ENCODE peak calls at places on chromosomes 6 and 20, in six cellular contexts. D, R, H, Y, O and X are unnamed samples.

GRCh38 chr6:141551318-141551717 is 581.4 kb upstream of the GJE1 start:
- DNase-seq in Y (no peak), D (no peak), O (no peak), R (no peak), H (no peak), X (no peak)

GRCh38 chr6:69578366-69578890 is 218.4 kb downstream of the LMBRD1 start:
- DNase-seq in R (no peak), Y (no peak), O (no peak), H (no peak), D (no peak), X (no peak)

GRCh38 chr6:158262755-158263154 is 49.5 kb upstream of the TULP4 start:
- DNase-seq in R (no peak), H (no peak), D (no peak), Y (no peak), O (no peak), X (no peak)

GRCh38 chr20:1813101-1813529 is 82.1 kb upstream of the SIRPA start:
- DNase-seq in D (no peak), R (no peak), H (no peak), Y (peak; percentile 60), O (peak; percentile 67), X (no peak)

GRCh38 chr6:106370639-106371038 is 10.1 kb downstream of the CRYBG1 start:
- DNase-seq in Y (no peak), H (no peak), O (no peak), R (no peak), D (no peak), X (no peak)

GRCh38 chr6:83193747-83194582 is 808 bp downstream of the RWDD2A start:
- DNase-seq in Y (peak; percentile 51), R (no peak), D (peak; percentile 87), O (peak; percentile 29), H (peak; percentile 66), X (peak; percentile 66)

GRCh38 chr6:123742626-123743025 is 61.0 kb upstream of the NKAIN2 start:
- DNase-seq in O (no peak), H (no peak), Y (no peak), D (no peak), R (no peak), X (no peak)

GRCh38 chr6:27279513-27280063 is 32.1 kb downstream of the PRSS16 start:
- DNase-seq in Y (no peak), O (no peak), D (no peak), R (no peak), H (no peak), X (no peak)

GRCh38 chr6:35299674-35300073 is 2.1 kb downstream of the DEF6 start:
- DNase-seq in D (no peak), O (peak; percentile 36), H (peak; percentile 61), R (peak; percentile 87), Y (no peak), X (peak; percentile 67)

GRCh38 chr20:8578191-8578690 is 446.2 kb downstream of the PLCB1 start:
- DNase-seq in Y (no peak), H (no peak), O (no peak), D (no peak), R (no peak), X (no peak)

GRCh38 chr6:53527249-53527765 is 17.6 kb downstream of the GCLC start:
- DNase-seq in Y (no peak), D (no peak), O (no peak), H (no peak), R (no peak), X (no peak)

GRCh38 chr20:13960525-13960924 is 29.9 kb downstream of the SEL1L2 start:
- DNase-seq in D (no peak), O (no peak), R (no peak), Y (no peak), H (no peak), X (no peak)

GRCh38 chr6:111159628-111160027 is 72.3 kb downstream of the SLC16A10 start:
- DNase-seq in R (no peak), Y (no peak), O (no peak), D (no peak), H (no peak), X (no peak)

GRCh38 chr6:166584813-166585429 is 1.6 kb downstream of the RAMACL start:
- DNase-seq in R (no peak), O (no peak), H (no peak), D (no peak), Y (no peak), X (no peak)

GRCh38 chr6:136089885-136090284 is 160.2 kb downstream of the MTFR2 start:
- DNase-seq in H (no peak), Y (no peak), R (no peak), D (no peak), O (no peak), X (no peak)

GRCh38 chr6:20319520-20320357 is 81.9 kb upstream of the E2F3 start:
- DNase-seq in O (no peak), Y (peak; percentile 40), R (no peak), D (no peak), H (peak; percentile 64), X (peak; percentile 70)

GRCh38 chr6:108549241-108549640 is 11.5 kb upstream of the FOXO3 start:
- DNase-seq in D (no peak), O (no peak), Y (no peak), R (no peak), H (no peak), X (no peak)

GRCh38 chr6:146892283-146892612 is 293.5 kb downstream of the ADGB start:
- DNase-seq in D (no peak), H (no peak), O (no peak), Y (no peak), R (no peak), X (no peak)

GRCh38 chr6:145904878-145905277 is 59.3 kb downstream of the SHPRH start:
- DNase-seq in D (no peak), H (no peak), O (no peak), Y (no peak), R (peak; percentile 70), X (no peak)

GRCh38 chr20:23445596-23446217 is 6.2 kb downstream of the CSTL1 start:
- DNase-seq in D (no peak), O (no peak), R (no peak), H (no peak), Y (no peak), X (no peak)

GRCh38 chr6:72182337-72183246 is 296.2 kb downstream of the RIMS1 start:
- DNase-seq in D (peak; percentile 59), Y (peak; percentile 77), R (no peak), H (peak; percentile 68), O (no peak), X (peak; percentile 70)

DNA sequence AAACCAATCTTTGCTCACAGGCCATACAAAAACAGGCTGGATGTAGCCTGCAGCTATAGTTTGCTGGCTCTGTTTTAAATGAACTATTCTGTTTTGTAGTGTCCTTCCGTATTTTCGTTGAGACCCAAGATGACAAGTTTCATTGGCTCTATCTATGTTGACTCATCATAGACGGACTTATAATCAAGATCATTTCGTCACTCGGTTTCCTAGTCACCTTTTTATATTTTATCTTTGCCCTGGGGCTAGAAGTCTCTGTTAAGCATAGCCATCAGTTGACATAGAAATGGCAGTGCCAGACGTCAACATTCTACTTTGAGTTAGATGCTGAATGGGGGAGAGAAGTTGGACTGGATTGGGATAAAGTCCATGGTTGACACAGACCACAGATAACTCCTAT is 4.8 kb downstream of the PLEKHG1 start:
- DNase-seq in O (no peak), Y (no peak), D (no peak), R (no peak), H (no peak), X (no peak)
- H3K4me1 ChIP-seq in O (peaks cover 33% of the 10 kb centered on the region), Y (no peaks in the 10 kb centered on the region), D (no peaks in the 10 kb centered on the region), R (peaks cover 84% of the 10 kb centered on the region), H (peaks cover 11% of the 10 kb centered on the region), X (peaks cover 11% of the 10 kb centered on the region)

GRCh38 chr20:50101900-50102299 is 11.1 kb downstream of the UBE2V1 start:
- DNase-seq in H (no peak), Y (no peak), D (no peak), O (no peak), R (peak; percentile 63), X (no peak)
- H3K36me3 ChIP-seq in H (no peaks in the 10 kb centered on the region), Y (no peaks in the 10 kb centered on the region), D (peaks cover 21% of the 10 kb centered on the region), O (peaks cover 15% of the 10 kb centered on the region), R (peaks cover 2% of the 10 kb centered on the region), X (peaks cover 7% of the 10 kb centered on the region)

DNA sequence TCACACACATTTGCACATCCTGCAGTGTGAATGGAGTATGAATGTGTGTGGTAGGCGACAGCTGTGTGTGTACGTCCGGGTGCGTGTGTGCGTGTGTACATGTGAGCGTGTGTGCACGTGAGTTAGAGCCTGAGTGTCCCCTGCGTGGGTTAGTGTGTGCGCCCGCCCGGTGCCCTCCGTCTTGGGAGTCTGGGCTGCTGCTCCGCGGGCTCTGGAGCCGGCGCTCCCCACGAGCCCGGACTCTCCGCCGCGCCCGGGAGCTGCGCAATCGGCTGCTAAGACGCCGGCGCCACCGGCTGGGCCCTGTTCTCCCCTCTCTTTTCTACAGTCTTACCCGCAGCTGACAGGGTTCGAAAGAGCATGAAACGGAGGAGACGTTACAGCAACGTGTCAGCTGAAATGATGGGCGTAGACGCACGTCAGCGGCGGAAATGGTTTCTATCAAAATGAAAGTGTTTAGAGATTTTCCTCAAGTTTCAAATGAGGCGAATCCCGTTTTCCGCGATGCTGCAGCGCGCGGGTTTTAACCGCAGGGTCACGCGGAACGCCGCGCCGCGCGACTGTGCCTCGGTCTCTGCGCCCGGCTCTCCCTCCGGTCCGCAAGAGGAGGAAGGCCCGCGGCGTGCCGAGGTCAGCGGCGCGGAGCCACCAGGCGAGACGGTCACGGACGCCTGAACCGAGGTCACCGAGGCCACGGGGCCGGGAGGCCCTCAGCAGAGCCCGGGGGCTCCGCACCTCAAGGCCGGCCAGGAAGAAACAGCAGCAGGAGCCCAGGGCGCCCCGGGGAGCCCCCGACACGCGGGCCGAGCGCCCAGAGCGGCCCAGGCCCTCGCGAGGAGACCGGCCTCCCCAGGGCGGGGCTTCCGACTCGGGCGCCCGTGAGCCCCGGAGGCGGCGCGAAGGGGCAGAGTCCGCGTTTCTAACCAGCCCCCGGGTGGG is 95.3 kb upstream of the BHLHE23 start:
- DNase-seq in O (peak; percentile 33), R (no peak), Y (peak; percentile 39), D (peak; percentile 67), H (peak; percentile 34), X (peak; percentile 51)
- H3K4me1 ChIP-seq in O (peaks cover 3% of the 10 kb centered on the region), R (no peaks in the 10 kb centered on the region), Y (peaks cover 22% of the 10 kb centered on the region), D (no peaks in the 10 kb centered on the region), H (peaks cover 4% of the 10 kb centered on the region), X (no peaks in the 10 kb centered on the region)

GRCh38 chr20:6114696-6115095 is 8.1 kb downstream of the FERMT1 start:
- DNase-seq in H (no peak), D (no peak), Y (no peak), R (no peak), O (no peak), X (no peak)
- H3K36me3 ChIP-seq in H (no peaks in the 10 kb centered on the region), D (no peaks in the 10 kb centered on the region), Y (no peaks in the 10 kb centered on the region), R (no peaks in the 10 kb centered on the region), O (peaks cover 20% of the 10 kb centered on the region), X (no peaks in the 10 kb centered on the region)

GRCh38 chr20:3900187-3900604 is 11.0 kb downstream of the PANK2 start:
- DNase-seq in R (no peak), H (no peak), D (no peak), Y (no peak), O (no peak), X (no peak)
- H3K4me1 ChIP-seq in R (peaks cover 44% of the 10 kb centered on the region), H (peaks cover 42% of the 10 kb centered on the region), D (no peaks in the 10 kb centered on the region), Y (peaks cover 45% of the 10 kb centered on the region), O (peaks cover 79% of the 10 kb centered on the region), X (peaks cover 94% of the 10 kb centered on the region)